ENCODE peak calls at places on chromosomes 3 and 15, in six cellular contexts. F is K562, N is GM12878, K is A549, L is SK-N-SH, C is H1. T is an unnamed sample.

GRCh38 chr3:14789221-14789620 is 29.5 kb upstream of the FGD5 start:
- DNase-seq in L (no peak), F (no peak), C (no peak), N (no peak), K (no peak), T (no peak)

GRCh38 chr3:38479431-38480092 is 16.6 kb upstream of the EXOG start:
- DNase-seq in F (peak; percentile 64), N (no peak), L (peak; percentile 87), C (no peak), K (peak; percentile 79), T (peak; percentile 47)

GRCh38 chr3:24583004-24583403 is 88.4 kb upstream of the THRB start:
- DNase-seq in N (no peak), K (no peak), L (no peak), F (peak; percentile 41), C (no peak), T (peak; percentile 30)

GRCh38 chr15:53009093-53009492 is 219.0 kb upstream of the ONECUT1 start:
- DNase-seq in L (no peak), N (no peak), F (no peak), C (no peak), K (no peak), T (no peak)

GRCh38 chr15:60809375-60809774 is 330.4 kb upstream of the ICE2 start:
- DNase-seq in L (no peak), N (no peak), K (no peak), C (no peak), F (no peak), T (no peak)

GRCh38 chr3:25885544-25885943 is 95.7 kb downstream of the OXSM start:
- DNase-seq in L (no peak), C (no peak), F (no peak), K (no peak), N (no peak), T (no peak)

GRCh38 chr15:85381850-85382751 is 1.7 kb downstream of the AKAP13 start:
- DNase-seq in F (no peak), C (no peak), K (no peak), N (peak; percentile 48), L (no peak), T (no peak)

GRCh38 chr3:47096955-47097354 is 67.0 kb downstream of the SETD2 start:
- DNase-seq in C (no peak), K (no peak), N (no peak), F (no peak), L (no peak), T (no peak)

GRCh38 chr15:29670945-29671307 is 151.3 kb downstream of the TJP1 start:
- DNase-seq in L (no peak), N (no peak), C (no peak), K (peak; percentile 97), F (no peak), T (peak; percentile 69)

GRCh38 chr3:128285925-128286275 is 132.6 kb downstream of the EEFSEC start:
- DNase-seq in F (no peak), L (no peak), C (no peak), N (no peak), K (no peak), T (no peak)

GRCh38 chr15:48003447-48003846 is 117.3 kb upstream of the SLC24A5 start:
- DNase-seq in C (no peak), N (no peak), F (no peak), L (no peak), K (no peak), T (no peak)

GRCh38 chr3:158539414-158540014 is 31.5 kb upstream of the MLF1 start:
- DNase-seq in L (peak; percentile 27), N (no peak), K (peak; percentile 6), F (peak; percentile 61), C (no peak), T (peak; percentile 46)

GRCh38 chr15:25055356-25056068 is 100.7 kb downstream of the SNRPN start:
- DNase-seq in C (peak; percentile 41), N (no peak), L (no peak), F (no peak), K (no peak), T (no peak)

GRCh38 chr15:85762039-85762755 is 32.5 kb downstream of the KLHL25 start:
- DNase-seq in L (no peak), C (no peak), F (no peak), K (no peak), N (no peak), T (no peak)

GRCh38 chr3:168888781-168889180 is 774.7 kb downstream of the MECOM start:
- DNase-seq in L (no peak), F (no peak), N (no peak), K (no peak), C (no peak), T (no peak)

GRCh38 chr15:100901702-100902435 is 17.3 kb upstream of the LRRK1 start:
- DNase-seq in C (no peak), L (no peak), N (no peak), K (no peak), F (no peak), T (no peak)

GRCh38 chr15:55499158-55499557 is 8.9 kb downstream of the DNAAF4 start:
- DNase-seq in N (no peak), C (no peak), F (no peak), K (no peak), L (no peak), T (no peak)

GRCh38 chr15:79872358-79873017 is 24.3 kb downstream of the MTHFS start:
- DNase-seq in N (no peak), F (no peak), C (no peak), K (no peak), L (no peak), T (no peak)

GRCh38 chr15:38696120-38696727 is 131.6 kb upstream of the RASGRP1 start:
- DNase-seq in F (peak; percentile 38), N (no peak), L (no peak), K (no peak), C (no peak), T (no peak)

GRCh38 chr15:63610209-63610841 is 13.1 kb downstream of the FBXL22 start:
- DNase-seq in F (peak; percentile 84), C (peak; percentile 70), N (peak; percentile 61), K (peak; percentile 93), L (peak; percentile 79), T (peak; percentile 77)

GRCh38 chr15:25775317-25775912 is 87.7 kb downstream of the ATP10A start:
- DNase-seq in C (peak; percentile 39), L (no peak), K (peak; percentile 64), F (no peak), N (peak; percentile 40), T (peak; percentile 45)

GRCh38 chr3:175426805-175427204 is 567.7 kb downstream of the NAALADL2 start:
- DNase-seq in F (no peak), L (no peak), N (no peak), C (no peak), K (no peak), T (no peak)
- TF ChIP-seq CHD2 in F (no peak), L (no peak), N (no peak), C (no peak), K (no peak), T (no peak)

GRCh38 chr15:90592144-90592887 is 62.6 kb downstream of the CRTC3 start:
- DNase-seq in C (no peak), L (no peak), F (peak; percentile 39), K (no peak), N (no peak), T (peak; percentile 7)

GRCh38 chr15:90595760-90596155 is 66.0 kb downstream of the CRTC3 start:
- DNase-seq in N (no peak), K (no peak), L (no peak), F (no peak), C (no peak), T (no peak)

GRCh38 chr15:90593469-90594158 is 63.9 kb downstream of the CRTC3 start:
- DNase-seq in L (no peak), N (no peak), F (peak; percentile 60), C (no peak), K (no peak), T (no peak)

GRCh38 chr15:90596943-90597342 is 67.2 kb downstream of the CRTC3 start:
- DNase-seq in L (no peak), F (no peak), K (no peak), C (no peak), N (no peak), T (no peak)

GRCh38 chr15:90594297-90594696 is 64.6 kb downstream of the CRTC3 start:
- DNase-seq in L (no peak), K (no peak), C (no peak), N (peak; percentile 80), F (no peak), T (no peak)
- TF ChIP-seq CHD2 in L (no peak), K (no peak), C (no peak), N (peak; percentile 26), F (no peak), T (no peak)

GRCh38 chr3:141952611-141953010 is 76.2 kb downstream of the ATP1B3 start:
- DNase-seq in F (no peak), N (no peak), L (no peak), C (no peak), K (no peak), T (no peak)

GRCh38 chr3:141955163-141955562 is 78.7 kb downstream of the ATP1B3 start:
- DNase-seq in L (no peak), C (no peak), F (no peak), N (no peak), K (no peak), T (no peak)

GRCh38 chr3:141949972-141950371 is 73.5 kb downstream of the ATP1B3 start:
- DNase-seq in F (no peak), K (no peak), N (no peak), L (no peak), C (peak; percentile 16), T (peak; percentile 81)

GRCh38 chr3:141949394-141949793 is 73.0 kb downstream of the ATP1B3 start:
- DNase-seq in L (no peak), F (no peak), C (peak; percentile 37), N (no peak), K (no peak), T (no peak)

GRCh38 chr3:141950572-141951493 is 74.4 kb downstream of the ATP1B3 start:
- DNase-seq in K (no peak), N (no peak), L (no peak), C (peak; percentile 23), F (no peak), T (no peak)
- TF ChIP-seq CHD2 in K (no peak), N (no peak), L (no peak), C (no peak), F (no peak), T (no peak)

GRCh38 chr3:4862973-4863372 is 116.3 kb upstream of the BHLHE40 start:
- DNase-seq in F (no peak), N (no peak), C (no peak), K (no peak), L (no peak), T (no peak)
- TF ChIP-seq CHD2 in F (no peak), N (no peak), C (no peak), K (no peak), L (no peak), T (no peak)

GRCh38 chr3:146543461-146544012 is 870 bp downstream of the PLSCR1 start:
- DNase-seq in K (peak; percentile 7), N (no peak), F (peak; percentile 63), L (no peak), C (no peak), T (no peak)
- TF ChIP-seq CHD2 in K (no peak), N (no peak), F (no peak), L (no peak), C (no peak), T (no peak)

GRCh38 chr3:111545349-111545748 is 3.4 kb downstream of the CD96 start:
- DNase-seq in F (no peak), L (no peak), K (no peak), N (no peak), C (no peak), T (no peak)

GRCh38 chr3:111548756-111549155 is 6.8 kb downstream of the CD96 start:
- DNase-seq in N (no peak), L (no peak), K (no peak), C (no peak), F (no peak), T (no peak)

GRCh38 chr3:111547645-111548044 is 5.6 kb downstream of the CD96 start:
- DNase-seq in C (no peak), N (peak; percentile 70), K (no peak), F (peak; percentile 12), L (no peak), T (no peak)

GRCh38 chr3:111548060-111548459 is 6.1 kb downstream of the CD96 start:
- DNase-seq in F (no peak), N (no peak), K (no peak), C (no peak), L (no peak), T (no peak)
- TF ChIP-seq CHD2 in F (no peak), N (no peak), K (no peak), C (no peak), L (no peak), T (no peak)

T was measured in HepG2.